ENCODE peak calls at places on chromosomes 6 and 20, in nine cellular contexts. E is HT-29, V is RPMI8226, Z is MV-4-11, F is NCI-H1105, D is T follicular helper cell, I is ovary, J is HEK293T, T is activated T-cell treated with anti-CD3 and anti-CD28 coated beads for 4 hours. N is an unnamed sample.

GRCh38 chr20:6164421-6165341 is 41.9 kb upstream of the FERMT1 start:
- DNase-seq in F (peak; percentile 91), E (no peak), D (no peak), I (no peak), J (no peak), V (peak; percentile 93), Z (no peak), T (no peak), N (no peak)

GRCh38 chr6:138372711-138373463 is 4.8 kb upstream of the SMIM28 start:
- DNase-seq in T (no peak), E (peak; percentile 38), V (no peak), J (no peak), D (no peak), F (no peak), Z (no peak), I (no peak), N (no peak)

GRCh38 chr20:41172296-41173140 is 35.2 kb downstream of the PLCG1 start:
- DNase-seq in D (no peak), F (no peak), T (no peak), Z (no peak), J (no peak), E (no peak), V (no peak), I (peak; percentile 48), N (no peak)

GRCh38 chr6:53348436-53349208 is at the start of gene ELOVL5:
- DNase-seq in Z (peak; percentile 95), I (peak; percentile 99), F (peak; percentile 94), J (peak; percentile 87), E (no peak), D (peak; percentile 96), V (peak; percentile 93), T (peak; percentile 98), N (peak; percentile 73)

GRCh38 chr6:129717287-129717686 is 7.3 kb upstream of the ARHGAP18 start:
- DNase-seq in D (no peak), Z (no peak), E (no peak), T (no peak), F (no peak), J (no peak), V (no peak), I (no peak), N (no peak)

GRCh38 chr6:39925931-39926290 is 8.4 kb downstream of the MOCS1 start:
- DNase-seq in V (no peak), I (no peak), T (no peak), E (no peak), F (no peak), D (no peak), J (no peak), Z (no peak), N (no peak)

GRCh38 chr6:57040011-57040410 is 6.5 kb upstream of the KIAA1586 start:
- DNase-seq in V (no peak), J (no peak), I (no peak), E (peak; percentile 50), Z (peak; percentile 48), T (no peak), F (no peak), D (no peak), N (no peak)

GRCh38 chr6:8513174-8513573 is 77.8 kb upstream of the SLC35B3 start:
- DNase-seq in Z (no peak), F (no peak), J (no peak), D (no peak), I (no peak), E (no peak), T (no peak), V (no peak), N (no peak)

GRCh38 chr6:56802570-56802969 is 152.3 kb upstream of the BEND6 start:
- DNase-seq in D (no peak), I (no peak), F (peak; percentile 70), J (no peak), T (no peak), Z (no peak), E (peak; percentile 78), V (no peak), N (no peak)

GRCh38 chr20:21048841-21049273 is 57.3 kb downstream of the LINC00237 start:
- DNase-seq in E (peak; percentile 62), T (peak; percentile 28), Z (no peak), V (peak; percentile 65), J (peak; percentile 78), F (no peak), D (peak; percentile 19), I (no peak), N (peak; percentile 26)

GRCh38 chr6:129685640-129686031 is 24.3 kb downstream of the ARHGAP18 start:
- DNase-seq in T (no peak), J (no peak), D (no peak), V (no peak), I (no peak), F (no peak), E (no peak), Z (peak; percentile 90), N (no peak)

GRCh38 chr6:11961923-11962322 is 50.2 kb upstream of the HIVEP1 start:
- DNase-seq in J (no peak), T (no peak), D (no peak), Z (no peak), V (no peak), F (no peak), I (no peak), E (no peak), N (no peak)

N was measured in GM18507.